ENCODE peak calls at places on chromosomes 7 and 10, in nine cellular contexts. F is colonic mucosa, X is A172, U is HTR-8/SVneo, I is EH, D is NCI-H1105 treated with DMSO at 0.1 percent for 48 hours, Z is right lobe of liver, W is astrocyte of the spinal cord, M is GM04503. N is an unnamed sample.

GRCh38 chr7:120941064-120941463 is 9.5 kb upstream of the ING3 start:
- DNase-seq in F (no peak), X (peak; percentile 10), U (no peak), I (peak; percentile 4), D (no peak), Z (no peak), W (no peak), M (no peak), N (peak; percentile 15)

GRCh38 chr7:30549933-30550493 is 44.7 kb upstream of the GARS1 start:
- DNase-seq in F (no peak), X (peak; percentile 56), U (no peak), I (no peak), D (no peak), Z (no peak), W (no peak), M (no peak), N (peak; percentile 67)

GRCh38 chr10:69578508-69578991 is 5.3 kb upstream of the NEUROG3 start:
- DNase-seq in F (no peak), X (no peak), U (no peak), I (no peak), D (peak; percentile 47), Z (peak; percentile 79), W (no peak), M (no peak), N (no peak)

GRCh38 chr10:100518761-100519241 is 860 bp downstream of the SEC31B start:
- DNase-seq in F (peak; percentile 80), X (peak; percentile 59), U (peak; percentile 69), I (peak; percentile 73), D (peak; percentile 36), Z (peak; percentile 69), W (peak; percentile 67), M (no peak), N (peak; percentile 56)

GRCh38 chr10:95248989-95249388 is 41.8 kb downstream of the PDLIM1 start:
- DNase-seq in F (no peak), X (no peak), U (no peak), I (no peak), D (no peak), Z (no peak), W (no peak), M (no peak), N (no peak)

GRCh38 chr7:28754027-28754426 is 204.1 kb downstream of the TRIL start:
- DNase-seq in F (no peak), X (peak; percentile 80), U (no peak), I (peak; percentile 10), D (no peak), Z (no peak), W (peak; percentile 78), M (no peak), N (peak; percentile 71)

GRCh38 chr10:97173036-97173435 is 12.7 kb downstream of the SLIT1 start:
- DNase-seq in F (no peak), X (no peak), U (no peak), I (no peak), D (no peak), Z (no peak), W (no peak), M (no peak), N (no peak)

GRCh38 chr10:5584895-5585516 is 60.2 kb downstream of the CALML3 start:
- DNase-seq in F (no peak), X (peak; percentile 91), U (peak; percentile 67), I (peak; percentile 98), D (no peak), Z (no peak), W (peak; percentile 90), M (peak; percentile 81), N (peak; percentile 100)

GRCh38 chr7:70598976-70599375 is 533.0 kb upstream of the GALNT17 start:
- DNase-seq in F (peak; percentile 92), X (peak; percentile 55), U (no peak), I (no peak), D (peak; percentile 92), Z (no peak), W (peak; percentile 36), M (no peak), N (no peak)

GRCh38 chr10:100391163-100392002 is 44.4 kb downstream of the SCD start:
- DNase-seq in F (no peak), X (no peak), U (no peak), I (no peak), D (no peak), Z (no peak), W (no peak), M (no peak), N (no peak)

GRCh38 chr10:50554995-50555568 is 68.7 kb downstream of the SGMS1 start:
- DNase-seq in F (no peak), X (no peak), U (no peak), I (peak; percentile 60), D (no peak), Z (no peak), W (peak; percentile 31), M (no peak), N (no peak)

GRCh38 chr10:98446656-98447221 is at the start of gene HPS1:
- DNase-seq in F (peak; percentile 86), X (peak; percentile 55), U (peak; percentile 77), I (peak; percentile 74), D (peak; percentile 6), Z (peak; percentile 82), W (peak; percentile 61), M (no peak), N (peak; percentile 59)

GRCh38 chr10:75098902-75099673 is 12.4 kb upstream of the SAMD8 start:
- DNase-seq in F (no peak), X (no peak), U (no peak), I (no peak), D (no peak), Z (no peak), W (no peak), M (no peak), N (no peak)

GRCh38 chr10:14949291-14949690 is 4.6 kb downstream of the DCLRE1C start:
- DNase-seq in F (no peak), X (no peak), U (no peak), I (no peak), D (no peak), Z (no peak), W (no peak), M (no peak), N (no peak)

GRCh38 chr10:116490028-116490662 is 55.6 kb upstream of the PNLIP start:
- DNase-seq in F (no peak), X (peak; percentile 36), U (peak; percentile 10), I (peak; percentile 21), D (no peak), Z (no peak), W (peak; percentile 22), M (no peak), N (peak; percentile 3)

GRCh38 chr7:107180378-107180777 is 11.6 kb downstream of the HBP1 start:
- DNase-seq in F (peak; percentile 69), X (peak; percentile 65), U (peak; percentile 10), I (peak; percentile 58), D (peak; percentile 47), Z (no peak), W (peak; percentile 71), M (no peak), N (peak; percentile 59)

GRCh38 chr7:54817125-54817524 is 58.1 kb upstream of the SEC61G start:
- DNase-seq in F (no peak), X (no peak), U (no peak), I (no peak), D (no peak), Z (no peak), W (no peak), M (no peak), N (no peak)

GRCh38 chr10:55441777-55442176 is 640.7 kb upstream of the PCDH15 start:
- DNase-seq in F (no peak), X (no peak), U (no peak), I (no peak), D (no peak), Z (no peak), W (no peak), M (no peak), N (no peak)

GRCh38 chr7:25731881-25732240 is 420.1 kb upstream of the NFE2L3 start:
- DNase-seq in F (no peak), X (no peak), U (no peak), I (no peak), D (no peak), Z (no peak), W (no peak), M (no peak), N (no peak)

GRCh38 chr7:55162476-55162875 is 143.7 kb downstream of the EGFR start:
- DNase-seq in F (no peak), X (no peak), U (no peak), I (no peak), D (no peak), Z (no peak), W (no peak), M (no peak), N (no peak)

GRCh38 chr7:22425361-22425760 is 68.4 kb upstream of the RAPGEF5 start:
- DNase-seq in F (no peak), X (no peak), U (no peak), I (no peak), D (no peak), Z (no peak), W (no peak), M (no peak), N (no peak)

GRCh38 chr7:108380527-108380926 is 75.7 kb downstream of the NRCAM start:
- DNase-seq in F (no peak), X (no peak), U (no peak), I (no peak), D (no peak), Z (no peak), W (no peak), M (no peak), N (no peak)

GRCh38 chr7:47937065-47937687 is 11.1 kb downstream of the PKD1L1 start:
- DNase-seq in F (no peak), X (no peak), U (no peak), I (no peak), D (no peak), Z (no peak), W (peak; percentile 43), M (no peak), N (no peak)

GRCh38 chr10:36494386-36494785 is 631.0 kb upstream of the ANKRD30A start:
- DNase-seq in F (no peak), X (peak; percentile 95), U (peak; percentile 62), I (peak; percentile 83), D (no peak), Z (no peak), W (peak; percentile 78), M (peak; percentile 78), N (peak; percentile 92)

GRCh38 chr7:91239772-91240171 is 24.5 kb upstream of the FZD1 start:
- DNase-seq in F (no peak), X (no peak), U (no peak), I (no peak), D (no peak), Z (no peak), W (no peak), M (no peak), N (no peak)

GRCh38 chr10:95133016-95133752 is 60.9 kb upstream of the ACSM6 start:
- DNase-seq in F (peak; percentile 83), X (peak; percentile 82), U (peak; percentile 39), I (peak; percentile 80), D (peak; percentile 64), Z (peak; percentile 90), W (peak; percentile 58), M (peak; percentile 15), N (peak; percentile 74)